ENCODE peak calls at places on chromosomes 6 and 20, in eight cellular contexts. U is NAMALWA; J is HS-5; C is activated CD4-positive, alpha-beta T cell treated with anti-CD3 and anti-CD28 coated beads, Interleukin-2, amount 50 U/mL, for 1 hour; E is astrocyte of the spinal cord; D is endothelial cell; X is Peyer's patch; P is pancreas. O is an unnamed sample.

GRCh38 chr6:168103036-168103830 is 24.2 kb upstream of the FRMD1 start:
- DNase-seq in U (no peak), J (no peak), C (no peak), E (no peak), D (no peak), X (no peak), P (no peak), O (no peak)

GRCh38 chr6:19578489-19578888 is 258.7 kb upstream of the ID4 start:
- DNase-seq in U (no peak), J (no peak), C (no peak), E (no peak), D (no peak), X (no peak), P (no peak), O (no peak)

GRCh38 chr6:57221936-57222683 is at the start of gene RAB23:
- DNase-seq in U (peak; percentile 88), J (peak; percentile 59), C (peak; percentile 77), E (peak; percentile 87), D (peak; percentile 91), X (peak; percentile 89), P (peak; percentile 87), O (no peak)

GRCh38 chr20:23691675-23692074 is 2.8 kb upstream of the CST4 start:
- DNase-seq in U (no peak), J (no peak), C (no peak), E (no peak), D (no peak), X (no peak), P (no peak), O (no peak)

GRCh38 chr6:141443668-141444067 is 689.1 kb upstream of the GJE1 start:
- DNase-seq in U (no peak), J (no peak), C (no peak), E (no peak), D (no peak), X (no peak), P (no peak), O (no peak)

GRCh38 chr20:13022401-13023170 is 13.8 kb downstream of the SPTLC3 start:
- DNase-seq in U (no peak), J (no peak), C (no peak), E (peak; percentile 81), D (no peak), X (no peak), P (no peak), O (no peak)

GRCh38 chr6:44257007-44257752 is at the start of gene SLC35B2:
- DNase-seq in U (peak; percentile 77), J (no peak), C (peak; percentile 59), E (peak; percentile 76), D (peak; percentile 69), X (peak; percentile 81), P (peak; percentile 69), O (no peak)

GRCh38 chr20:63955281-63955845 is 853 bp downstream of the UCKL1 start:
- DNase-seq in U (no peak), J (no peak), C (peak; percentile 29), E (peak; percentile 15), D (no peak), X (peak; percentile 77), P (no peak), O (no peak)

GRCh38 chr6:41343641-41344187 is 8.3 kb downstream of the NCR2 start:
- DNase-seq in U (no peak), J (no peak), C (no peak), E (no peak), D (no peak), X (no peak), P (no peak), O (no peak)

GRCh38 chr6:115545410-115545986 is 515.2 kb downstream of the FRK start:
- DNase-seq in U (no peak), J (no peak), C (no peak), E (no peak), D (peak; percentile 65), X (no peak), P (no peak), O (peak; percentile 75)

GRCh38 chr6:13383280-13384163 is 55.2 kb upstream of the TBC1D7 start:
- DNase-seq in U (peak; percentile 46), J (no peak), C (no peak), E (no peak), D (no peak), X (peak; percentile 70), P (peak; percentile 37), O (no peak)

GRCh38 chr20:5612476-5613291 is 137.5 kb upstream of the SHLD1 start:
- DNase-seq in U (no peak), J (no peak), C (no peak), E (peak; percentile 37), D (no peak), X (no peak), P (no peak), O (no peak)